ENCODE peak calls at places on chromosome 4, in six cellular contexts. O is PC-3, D is K562, B is fibroblast of lung, H is astrocyte, R is HepG2. G is an unnamed sample.

GRCh38 chr4:16464651-16465050 is 238.4 kb upstream of the TAPT1 start:
- DNase-seq in D (no peak), O (no peak), H (peak), R (no peak), B (peak), G (no peak)

GRCh38 chr4:47221721-47222120 is 190.4 kb downstream of the GABRB1 start:
- DNase-seq in H (peak), D (no peak), R (no peak), B (peak), O (no peak), G (no peak)

GRCh38 chr4:126738527-126738923 is 894.2 kb upstream of the INTU start:
- DNase-seq in D (no peak), O (no peak), B (no peak), R (no peak), H (no peak), G (no peak)

GRCh38 chr4:163535657-163536056 is 41.2 kb downstream of the TMA16 start:
- DNase-seq in B (no peak), O (no peak), H (no peak), R (no peak), D (no peak), G (no peak)

GRCh38 chr4:158729716-158730559 is 6.7 kb upstream of the PPID start:
- DNase-seq in R (peak), O (peak), B (peak), H (peak), D (no peak), G (peak)

GRCh38 chr4:184471872-184472539 is 2.3 kb downstream of the IRF2 start:
- DNase-seq in O (peak), R (no peak), D (no peak), H (no peak), B (no peak), G (peak)

GRCh38 chr4:107825072-107825789 is 499 bp downstream of the SGMS2 start:
- DNase-seq in B (peak), D (no peak), O (peak), H (peak), R (no peak), G (no peak)

GRCh38 chr4:87038837-87039715 is 104.3 kb downstream of the AFF1 start:
- DNase-seq in D (no peak), B (peak), R (no peak), O (peak), H (peak), G (no peak)

GRCh38 chr4:16126714-16127113 is 42.9 kb upstream of the PROM1 start:
- DNase-seq in D (no peak), B (no peak), O (no peak), R (no peak), H (no peak), G (no peak)

GRCh38 chr4:56330691-56331090 is 56.6 kb downstream of the AASDH start:
- DNase-seq in D (no peak), H (no peak), O (no peak), R (no peak), B (peak), G (no peak)

GRCh38 chr4:78481180-78481579 is 70.4 kb upstream of the ANXA3 start:
- DNase-seq in H (peak), B (peak), R (no peak), O (no peak), D (no peak), G (no peak)

GRCh38 chr4:76706581-76706980 is 191.4 kb downstream of the SOWAHB start:
- DNase-seq in H (no peak), O (no peak), D (no peak), B (no peak), R (peak), G (no peak)

GRCh38 chr4:184349283-184350039 is 124.9 kb downstream of the IRF2 start:
- DNase-seq in H (no peak), R (no peak), D (no peak), B (no peak), O (no peak), G (peak)

DNA sequence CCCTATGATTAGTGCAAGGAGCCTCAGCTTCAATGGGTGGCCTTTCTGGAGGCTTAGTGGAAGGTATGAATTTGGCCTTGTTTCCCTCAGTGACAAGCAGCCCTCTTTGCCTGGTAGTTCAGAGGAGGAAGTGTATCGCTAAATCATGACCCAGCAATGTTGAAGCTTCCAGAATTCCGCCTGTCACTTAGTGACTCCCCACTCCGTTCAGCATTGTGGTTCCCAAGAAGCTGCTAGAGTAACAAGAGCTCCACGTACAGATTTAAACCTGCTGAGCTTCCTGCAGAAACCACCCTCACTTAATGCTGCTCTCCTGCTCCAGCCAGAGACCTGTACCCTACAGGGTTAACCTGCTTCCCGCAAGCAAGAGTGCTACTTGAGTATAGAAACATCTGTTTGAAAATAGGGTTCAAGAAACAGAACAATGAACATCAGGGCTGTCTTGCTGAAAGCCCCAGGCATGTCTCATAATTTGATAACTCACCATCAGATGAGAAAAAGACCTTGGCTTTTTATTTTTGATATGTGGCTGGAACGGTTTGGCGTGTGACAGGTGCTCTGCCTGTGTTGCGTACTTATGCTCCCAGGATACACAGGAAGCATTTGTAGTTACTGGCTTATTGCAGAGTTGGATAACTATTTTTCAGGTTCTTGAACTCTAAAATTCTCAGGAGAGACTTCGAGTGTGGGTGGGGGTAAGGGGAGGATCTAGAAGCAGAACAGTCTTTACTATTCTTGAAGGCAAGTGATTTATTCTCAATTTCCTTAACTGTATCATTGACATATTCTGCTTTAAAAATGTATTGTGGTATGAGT is 105.3 kb downstream of the UCHL1 start:
- DNase-seq in H (no peak), B (no peak), O (peak), D (no peak), R (no peak), G (no peak)
- TF ChIP-seq EZH2 in H (no peak), B (no peak), O (no peak), D (no peak), R (no peak), G (no peak)

DNA sequence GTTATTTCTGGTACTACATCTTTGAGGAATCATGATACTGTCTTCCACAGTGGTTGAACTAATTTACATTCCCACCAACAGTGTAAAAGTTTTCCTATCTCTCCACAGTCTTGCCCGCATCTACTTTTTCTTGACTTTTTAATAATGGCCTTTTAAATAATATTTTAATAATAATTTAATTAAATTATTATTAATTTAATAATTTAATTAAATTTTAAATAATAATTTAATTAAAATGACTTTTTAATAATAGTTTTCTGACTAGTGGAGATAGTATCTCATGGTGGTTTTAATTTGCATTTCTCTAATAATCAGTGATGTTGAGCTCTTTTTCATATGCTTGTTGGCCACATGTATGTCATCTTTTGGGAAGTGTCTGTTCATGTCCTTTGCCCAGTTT is 1395.0 kb upstream of the ADGRL3 start:
- DNase-seq in O (no peak), D (no peak), B (no peak), H (no peak), R (no peak), G (no peak)
- H3K4me3 ChIP-seq in O (no peak), D (no peak), B (no peak), H (no peak), R (no peak), G (no peak)

GRCh38 chr4:40630335-40631021 is 814 bp upstream of the RBM47 start:
- DNase-seq in B (no peak), R (no peak), D (no peak), O (peak), H (no peak), G (peak)

GRCh38 chr4:40628888-40629287 is 776 bp downstream of the RBM47 start:
- DNase-seq in D (no peak), B (no peak), O (peak), H (no peak), R (no peak), G (no peak)

GRCh38 chr4:40627540-40627939 is 2.1 kb downstream of the RBM47 start:
- DNase-seq in O (no peak), H (no peak), R (no peak), B (no peak), D (no peak), G (no peak)

GRCh38 chr4:40626183-40626990 is 3.3 kb downstream of the RBM47 start:
- DNase-seq in R (no peak), B (peak), H (peak), O (peak), D (no peak), G (no peak)

DNA sequence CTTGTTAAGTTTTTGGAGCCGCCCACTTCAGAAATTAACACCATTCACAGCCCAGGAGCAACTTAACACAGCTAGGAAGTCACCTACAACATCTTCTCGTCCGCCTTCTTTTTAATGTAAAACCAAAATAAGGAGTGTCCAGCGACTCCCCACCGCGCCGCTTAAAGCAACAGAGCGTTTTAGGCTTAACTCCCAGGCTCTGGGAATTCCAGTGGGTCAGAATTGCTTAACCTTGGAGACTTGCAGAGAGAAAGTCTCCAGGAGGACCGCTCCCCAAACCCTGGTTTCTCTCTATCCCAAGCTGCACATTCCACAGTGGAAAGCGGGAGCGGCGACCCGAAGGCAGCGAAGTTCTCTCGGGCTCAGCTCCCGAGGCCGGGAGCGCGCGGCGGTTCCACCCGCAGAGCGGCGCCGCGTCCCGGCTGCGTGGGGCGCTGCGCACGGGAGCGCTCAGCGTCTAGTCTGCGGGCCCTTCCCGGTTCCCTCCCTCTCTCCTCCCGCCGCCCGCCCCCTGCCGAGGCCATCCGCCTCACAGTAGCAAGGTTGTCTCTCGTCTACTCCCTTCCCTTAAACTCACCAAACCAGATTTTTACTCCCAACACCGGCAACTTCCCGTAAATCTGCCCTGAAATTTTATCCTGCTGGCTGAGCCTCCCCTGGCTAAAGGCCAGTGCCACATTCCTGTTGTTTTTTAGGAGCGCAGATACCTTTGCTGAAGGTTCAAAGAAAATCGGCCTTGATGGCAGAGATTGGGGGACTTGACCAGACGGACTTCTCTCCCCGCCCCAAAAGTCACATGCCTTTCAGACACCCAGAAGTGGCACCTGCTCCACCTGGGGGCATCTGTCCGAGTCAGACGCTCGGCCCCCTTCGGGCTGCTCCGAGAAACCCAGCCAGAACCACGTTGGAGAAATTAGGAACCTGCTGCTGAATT is at the start of gene RBM47:
- DNase-seq in B (peak), H (peak), R (no peak), D (no peak), O (peak), G (peak)
- TF ChIP-seq EZH2 in B (no peak), H (no peak), R (no peak), D (no peak), O (no peak), G (no peak)

DNA sequence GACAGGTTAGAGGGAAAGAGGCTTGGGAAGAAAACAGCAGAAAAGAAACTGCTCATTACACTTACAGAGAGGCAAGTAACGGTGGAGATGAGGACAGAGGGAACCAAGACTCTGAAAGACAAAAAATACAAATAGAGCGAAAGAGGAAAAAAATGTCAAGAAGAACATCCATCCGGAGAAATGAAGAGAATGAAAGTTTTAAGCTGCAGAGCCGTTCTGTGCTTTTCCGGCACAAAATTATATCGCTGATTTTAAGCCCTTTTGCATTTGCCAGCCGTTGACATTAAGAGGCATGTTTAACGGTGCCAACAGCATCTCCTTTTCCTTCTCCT is 236 bp downstream of the PCDH10 start:
- DNase-seq in R (no peak), B (no peak), D (no peak), H (no peak), O (no peak), G (no peak)
- H3K4me3 ChIP-seq in R (no peak), B (peak), D (no peak), H (peak), O (peak), G (peak)

DNA sequence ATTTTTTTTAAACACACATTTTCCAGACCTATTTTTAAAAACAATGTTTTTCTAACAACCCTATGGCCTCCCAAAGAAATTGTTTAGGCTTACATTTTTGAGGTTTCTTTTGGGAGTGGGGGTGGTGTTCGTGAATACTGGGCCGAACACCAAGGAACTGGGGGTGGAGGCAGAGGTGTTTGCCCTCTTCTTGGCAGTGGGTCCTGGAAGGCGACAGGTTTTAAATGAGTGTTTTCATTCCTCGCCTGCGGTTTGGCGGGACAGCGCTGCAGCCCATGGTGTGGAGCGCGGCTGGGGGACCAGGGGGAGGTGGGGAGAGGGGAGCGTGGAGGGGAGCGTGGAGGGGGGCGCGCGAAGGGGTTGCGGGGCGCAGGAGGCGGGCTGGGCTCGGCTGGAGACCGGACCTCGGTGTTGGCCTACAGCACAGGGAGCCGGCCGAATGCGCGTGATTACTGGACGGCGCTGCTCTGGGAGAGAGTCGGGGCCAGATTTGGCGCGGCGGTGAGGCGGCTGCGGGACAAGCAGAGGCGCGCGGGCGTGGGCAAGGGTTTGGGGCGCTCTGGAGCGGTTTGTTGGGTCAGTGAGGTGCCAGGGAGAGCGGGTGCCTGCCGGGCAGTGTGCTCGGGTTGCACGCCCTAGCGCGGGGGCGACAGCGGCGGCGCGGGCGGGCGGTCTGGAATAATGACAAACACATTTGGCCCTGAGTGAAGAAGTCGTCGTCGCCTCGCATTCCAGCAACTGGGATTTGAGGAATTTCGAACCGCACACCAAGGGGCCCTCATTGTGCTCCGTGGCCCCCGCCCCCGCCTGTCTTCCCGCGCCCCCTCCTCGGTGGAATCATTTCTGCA is 762 bp downstream of the PDGFRA start:
- DNase-seq in B (peak), H (peak), R (no peak), D (no peak), O (no peak), G (no peak)
- TF ChIP-seq EZH2 in B (no peak), H (no peak), R (no peak), D (no peak), O (peak), G (no peak)

GRCh38 chr4:146458594-146458993 is 63.1 kb downstream of the SLC10A7 start:
- DNase-seq in D (no peak), H (no peak), R (no peak), O (no peak), B (no peak), G (peak)
- H3K4me3 ChIP-seq in D (no peak), H (no peak), R (no peak), O (no peak), B (no peak), G (no peak)

DNA sequence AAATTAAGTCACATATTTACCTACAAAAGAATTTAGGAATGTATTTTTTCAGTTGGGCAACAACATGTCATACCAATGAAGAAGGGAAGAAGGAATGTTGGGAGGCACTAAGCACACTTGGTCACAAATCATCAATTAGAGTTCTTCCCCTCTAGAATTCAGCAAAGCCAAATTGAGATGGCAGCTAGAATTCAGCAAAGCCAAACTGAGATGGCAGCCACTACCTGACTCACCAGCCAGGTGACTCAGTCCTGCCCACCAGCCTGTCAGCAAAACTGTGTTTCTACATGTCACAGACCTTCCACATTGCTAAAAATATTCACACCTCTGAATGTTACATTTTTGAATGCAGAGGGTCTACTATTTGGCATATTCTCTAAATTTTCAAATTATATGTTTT is 63.2 kb upstream of the NOCT start:
- DNase-seq in H (peak), B (peak), D (no peak), R (no peak), O (peak), G (no peak)
- TF ChIP-seq EZH2 in H (no peak), B (no peak), D (no peak), R (no peak), O (no peak), G (no peak)

G was measured in MM.1S.